ENCODE peak calls at places on chromosomes 13 and 19, in five cellular contexts. W, G, U, S and D are unnamed samples.

GRCh38 chr19:2616741-2617392 is 85.6 kb downstream of the GNG7 start:
- DNase-seq in W (no peak), G (peak; percentile 37), U (no peak), S (no peak), D (no peak)

GRCh38 chr19:34963531-34964406 is at the start of gene ZNF792:
- DNase-seq in W (peak; percentile 79), G (peak; percentile 64), U (no peak), S (peak; percentile 78), D (peak; percentile 70)

GRCh38 chr13:41520699-41521630 is 63.6 kb downstream of the RGCC start:
- DNase-seq in W (no peak), G (no peak), U (no peak), S (no peak), D (no peak)

GRCh38 chr13:95058680-95059079 is 242.6 kb downstream of the ABCC4 start:
- DNase-seq in W (no peak), G (no peak), U (no peak), S (no peak), D (no peak)

GRCh38 chr19:3494051-3494450 is 6.4 kb downstream of the DOHH start:
- DNase-seq in W (no peak), G (no peak), U (no peak), S (peak; percentile 91), D (no peak)

GRCh38 chr13:95652821-95653220 is 8.3 kb upstream of the DZIP1 start:
- DNase-seq in W (no peak), G (no peak), U (no peak), S (no peak), D (no peak)

GRCh38 chr13:51137250-51137649 is 26.2 kb upstream of the C13orf42 start:
- DNase-seq in W (no peak), G (no peak), U (no peak), S (no peak), D (no peak)

GRCh38 chr13:85742355-85742754 is 56.9 kb downstream of the SLITRK6 start:
- DNase-seq in W (no peak), G (no peak), U (no peak), S (no peak), D (no peak)

GRCh38 chr19:48970139-48970766 is 5.1 kb downstream of the FTL start:
- DNase-seq in W (no peak), G (no peak), U (no peak), S (no peak), D (peak; percentile 45)

GRCh38 chr19:19651076-19651475 is 7.6 kb upstream of the GMIP start:
- DNase-seq in W (no peak), G (peak; percentile 64), U (no peak), S (no peak), D (no peak)

GRCh38 chr19:38700933-38701454 is 43.3 kb downstream of the CAPN12 start:
- DNase-seq in W (no peak), G (no peak), U (no peak), S (no peak), D (no peak)

GRCh38 chr19:30567535-30568232 is 195.5 kb downstream of the ZNF536 start:
- DNase-seq in W (no peak), G (no peak), U (no peak), S (no peak), D (no peak)

GRCh38 chr13:53821632-53822031 is 793.0 kb downstream of the OLFM4 start:
- DNase-seq in W (no peak), G (no peak), U (no peak), S (no peak), D (no peak)

GRCh38 chr13:49404621-49405020 is 39.2 kb downstream of the CAB39L start:
- DNase-seq in W (no peak), G (no peak), U (no peak), S (no peak), D (no peak)

GRCh38 chr13:25871389-25872125 is 180.3 kb downstream of the SHISA2 start:
- DNase-seq in W (no peak), G (no peak), U (no peak), S (no peak), D (no peak)

GRCh38 chr19:32339988-32340874 is 5.2 kb upstream of the ZNF507 start:
- DNase-seq in W (peak; percentile 61), G (peak; percentile 68), U (no peak), S (peak; percentile 60), D (peak; percentile 46)

GRCh38 chr13:75485286-75486062 is 3.5 kb upstream of the TBC1D4 start:
- DNase-seq in W (no peak), G (no peak), U (no peak), S (no peak), D (no peak)

GRCh38 chr19:41945135-41945766 is 13.9 kb downstream of the RABAC1 start:
- DNase-seq in W (no peak), G (no peak), U (peak; percentile 34), S (no peak), D (no peak)

GRCh38 chr19:55461974-55462628 is 659 bp upstream of the ISOC2 start:
- DNase-seq in W (peak; percentile 57), G (no peak), U (no peak), S (peak; percentile 70), D (no peak)

GRCh38 chr19:15449620-15450527 is at the start of gene WIZ:
- DNase-seq in W (peak; percentile 56), G (peak; percentile 89), U (no peak), S (peak; percentile 94), D (peak; percentile 92)

GRCh38 chr19:39828634-39829032 is 5.3 kb downstream of the DYRK1B start:
- DNase-seq in W (no peak), G (no peak), U (no peak), S (no peak), D (no peak)

GRCh38 chr19:835201-835810 is 5.5 kb upstream of the PRTN3 start:
- DNase-seq in W (no peak), G (no peak), U (no peak), S (no peak), D (no peak)

GRCh38 chr13:109844396-109844795 is 58.0 kb upstream of the IRS2 start:
- DNase-seq in W (no peak), G (no peak), U (no peak), S (no peak), D (no peak)

GRCh38 chr13:41064493-41064892 is 3.2 kb downstream of the WBP4 start:
- DNase-seq in W (peak; percentile 83), G (no peak), U (no peak), S (no peak), D (no peak)

GRCh38 chr13:94057618-94058017 is 421.9 kb downstream of the DCT start:
- DNase-seq in W (no peak), G (no peak), U (no peak), S (no peak), D (no peak)

GRCh38 chr19:55113570-55114039 is 3.8 kb downstream of the PPP1R12C start:
- DNase-seq in W (peak; percentile 88), G (peak; percentile 98), U (no peak), S (peak; percentile 41), D (peak; percentile 88)

GRCh38 chr13:78022164-78022877 is 103.7 kb upstream of the EDNRB start:
- DNase-seq in W (peak; percentile 95), G (peak; percentile 40), U (no peak), S (no peak), D (no peak)

GRCh38 chr13:111074826-111075225 is 40.3 kb upstream of the ARHGEF7 start:
- DNase-seq in W (no peak), G (no peak), U (no peak), S (no peak), D (no peak)

GRCh38 chr13:87208636-87209035 is 462.5 kb upstream of the SLITRK5 start:
- DNase-seq in W (no peak), G (no peak), U (no peak), S (no peak), D (no peak)

GRCh38 chr13:85445534-85445933 is 353.7 kb downstream of the SLITRK6 start:
- DNase-seq in W (no peak), G (no peak), U (no peak), S (no peak), D (no peak)

DNA sequence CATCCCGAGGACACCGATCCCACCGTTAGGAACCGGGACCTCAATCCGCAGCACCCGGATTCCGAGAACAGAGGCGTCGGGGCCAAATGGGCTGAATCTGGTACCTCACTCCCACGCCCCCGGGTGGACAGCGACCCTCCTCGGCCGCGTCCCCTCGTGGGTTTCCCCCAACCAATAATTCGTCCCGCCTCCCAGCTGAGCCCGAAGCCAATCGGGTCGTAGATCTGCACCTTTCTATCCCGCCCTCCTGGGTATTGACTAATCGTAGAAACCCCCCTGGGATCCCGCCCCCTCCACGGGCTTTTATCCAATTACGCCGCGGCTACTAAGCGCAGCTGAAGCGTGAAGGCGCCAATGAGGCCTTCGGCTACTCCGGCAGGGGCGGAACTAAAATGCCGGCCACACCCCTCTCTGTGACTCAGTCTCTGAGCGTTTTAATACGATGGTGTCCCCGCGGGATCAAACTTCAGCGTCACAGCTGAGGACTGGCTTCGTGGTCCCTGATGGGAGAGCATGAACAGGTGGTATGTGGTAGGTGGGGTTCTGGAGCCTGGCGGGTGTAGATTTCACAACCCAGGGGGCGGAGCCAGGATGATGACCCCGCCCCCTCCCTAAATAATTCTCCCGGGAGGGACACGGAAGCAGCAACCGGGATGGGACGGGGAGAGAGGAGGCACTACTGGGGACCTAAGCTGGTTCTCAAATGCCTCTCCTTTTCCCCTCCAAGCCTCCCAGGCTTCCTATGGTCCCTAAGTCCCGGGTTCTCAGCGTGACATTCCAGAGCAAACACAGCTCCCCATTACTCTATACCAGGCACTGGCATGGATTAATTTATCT is at the start of the genes CCDC159 and TMEM205:
- DNase-seq in W (peak; percentile 99), G (peak; percentile 99), U (peak; percentile 89), S (peak; percentile 98), D (peak; percentile 99)
- TF ChIP-seq CTCF in W (no peak), G (peak; percentile 38), U (no peak), S (no peak), D (no peak)

GRCh38 chr19:57773488-57773887 is 4.0 kb downstream of the ZNF586 start:
- DNase-seq in W (no peak), G (no peak), U (no peak), S (no peak), D (no peak)
- H3K9me3 ChIP-seq in W (peaks cover 2% of the 10 kb centered on the region), G (no peaks in the 10 kb centered on the region), U (peaks cover 77% of the 10 kb centered on the region), S (peaks cover 22% of the 10 kb centered on the region), D (peaks cover 3% of the 10 kb centered on the region)

DNA sequence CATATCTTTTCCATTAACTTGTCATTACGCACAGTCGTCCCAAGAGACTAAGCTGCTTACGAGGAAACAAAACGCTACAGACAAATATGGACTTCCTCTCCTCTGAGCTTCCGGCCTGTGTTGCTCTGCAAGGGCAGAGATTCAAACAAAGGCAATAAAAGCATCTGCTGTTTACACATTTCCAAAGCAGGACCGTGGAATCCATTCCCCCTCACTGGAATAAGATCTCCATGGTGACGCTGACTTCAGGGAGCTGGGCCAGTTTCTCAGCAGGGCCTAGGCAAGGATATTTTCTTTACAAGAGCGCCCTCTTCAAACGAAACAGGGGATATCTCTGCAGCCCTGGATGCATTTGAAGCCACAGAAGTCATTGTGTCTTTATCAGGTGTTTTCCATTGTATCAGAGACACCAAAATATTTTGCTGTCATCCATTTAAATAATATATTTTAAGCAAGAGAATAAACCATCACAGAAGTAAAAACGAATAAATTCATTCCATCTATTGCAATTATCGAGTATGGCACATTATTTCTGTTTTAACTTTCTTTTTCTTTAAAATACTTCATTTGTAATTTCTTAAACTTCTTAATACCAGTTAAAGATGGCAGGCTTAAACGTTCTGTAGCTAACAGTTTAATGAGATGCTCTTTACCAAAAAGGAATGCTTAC is 177.5 kb downstream of the DCLK1 start:
- DNase-seq in W (peak; percentile 79), G (peak; percentile 90), U (no peak), S (peak; percentile 14), D (peak; percentile 84)
- TF ChIP-seq CTCF in W (peak; percentile 54), G (peak; percentile 79), U (peak; percentile 38), S (peak; percentile 36), D (peak; percentile 43)

DNA sequence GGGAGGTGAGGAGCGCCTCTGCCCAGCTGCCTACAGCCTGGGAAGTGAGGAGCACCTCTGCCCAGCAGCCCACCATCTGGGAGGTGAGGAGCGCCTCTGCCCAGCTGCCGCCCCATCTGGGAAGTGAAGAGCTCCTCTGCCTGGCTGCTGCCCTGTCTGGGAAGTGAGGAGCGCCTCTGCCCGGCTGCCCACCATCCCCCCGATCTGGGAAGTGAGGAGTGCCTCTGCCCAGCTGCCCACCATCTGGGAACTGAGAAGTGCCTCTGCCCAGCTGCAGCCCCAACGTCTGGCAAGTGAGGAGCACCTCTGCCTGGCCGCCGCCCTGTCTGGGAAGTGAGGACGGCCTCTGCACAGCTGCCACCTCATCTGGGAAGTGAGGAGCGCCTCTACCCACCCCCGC is 64.3 kb downstream of the ZNF708 start:
- DNase-seq in W (no peak), G (no peak), U (no peak), S (no peak), D (no peak)
- H3K9me3 ChIP-seq in W (peaks cover 2% of the 10 kb centered on the region), G (no peaks in the 10 kb centered on the region), U (peaks cover 40% of the 10 kb centered on the region), S (no peaks in the 10 kb centered on the region), D (no peaks in the 10 kb centered on the region)